ENCODE peak calls at places on chromosomes 5 and 9, in five cellular contexts. E is astrocyte, I is stomach, S is A549, U is ovary. V is an unnamed sample.

GRCh38 chr9:137129089-137129455 is 9.9 kb upstream of the GRIN1 start:
- DNase-seq in E (no peak), I (peak), S (no peak), U (no peak), V (peak)

GRCh38 chr9:131404581-131404980 is 10.7 kb downstream of the PRRC2B start:
- DNase-seq in E (peak), I (no peak), S (no peak), U (no peak), V (peak)

GRCh38 chr5:158796812-158797497 is 302.8 kb downstream of the EBF1 start:
- DNase-seq in E (no peak), I (no peak), S (no peak), U (no peak), V (no peak)

GRCh38 chr9:18331808-18332209 is 142.1 kb upstream of the ADAMTSL1 start:
- DNase-seq in E (peak), I (no peak), S (no peak), U (no peak), V (peak)

GRCh38 chr5:87885727-87886126 is 382.9 kb downstream of the TMEM161B start:
- DNase-seq in E (no peak), I (no peak), S (no peak), U (no peak), V (no peak)

GRCh38 chr9:124036578-124036977 is 25.0 kb downstream of the LHX2 start:
- DNase-seq in E (no peak), I (no peak), S (no peak), U (no peak), V (no peak)

GRCh38 chr5:172722309-172722815 is 48.6 kb downstream of the DUSP1 start:
- DNase-seq in E (no peak), I (no peak), S (no peak), U (no peak), V (no peak)

GRCh38 chr9:79542735-79543504 is 28.8 kb upstream of the TLE4 start:
- DNase-seq in E (no peak), I (no peak), S (no peak), U (no peak), V (no peak)

GRCh38 chr9:95670122-95670521 is 153.4 kb upstream of the PTCH1 start:
- DNase-seq in E (no peak), I (no peak), S (no peak), U (no peak), V (no peak)

GRCh38 chr5:116361171-116361967 is 213.3 kb downstream of the SEMA6A start:
- DNase-seq in E (peak), I (peak), S (no peak), U (peak), V (peak)

GRCh38 chr9:95813923-95814322 is 61.6 kb upstream of the ERCC6L2 start:
- DNase-seq in E (no peak), I (no peak), S (no peak), U (no peak), V (no peak)

GRCh38 chr9:89179535-89179919 is 909 bp upstream of the SHC3 start:
- DNase-seq in E (peak), I (no peak), S (no peak), U (no peak), V (peak)

GRCh38 chr9:75239176-75239575 is 150.9 kb downstream of the OSTF1 start:
- DNase-seq in E (peak), I (peak), S (no peak), U (no peak), V (peak)

GRCh38 chr9:35756743-35757526 is 2.9 kb upstream of the MSMP start:
- DNase-seq in E (no peak), I (peak), S (peak), U (peak), V (no peak)
- TF ChIP-seq CTCF in E (no peak), I (no peak), S (peak), U (no peak), V (no peak)

DNA sequence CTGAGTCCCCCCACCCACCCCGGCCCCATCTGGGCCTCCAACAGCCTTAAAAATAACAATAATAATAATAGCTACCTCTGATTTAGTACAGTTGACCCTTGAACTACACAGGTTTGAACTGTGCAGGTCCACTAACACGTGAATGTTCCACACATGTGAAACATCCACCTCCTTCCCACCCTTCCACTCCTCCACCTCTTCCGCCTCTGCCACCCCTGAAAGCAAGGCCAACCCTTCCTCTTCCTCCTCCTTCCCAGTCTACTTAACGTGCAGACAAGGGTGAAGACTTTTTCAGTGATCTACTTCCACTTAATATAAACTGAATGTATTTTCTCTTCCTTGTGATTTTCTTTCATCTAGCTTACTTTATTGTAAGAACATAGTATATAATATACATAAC is 10.8 kb downstream of the PDGFRB start:
- DNase-seq in E (no peak), I (no peak), S (no peak), U (no peak), V (peak)
- H3K4me3 ChIP-seq in E (no peak), I (no peak), S (no peak), U (peak), V (peak)

GRCh38 chr5:149108651-149109280 is 32.5 kb upstream of the ABLIM3 start:
- DNase-seq in E (peak), I (no peak), S (no peak), U (no peak), V (no peak)
- TF ChIP-seq CTCF in E (no peak), I (no peak), S (no peak), U (no peak), V (no peak)

GRCh38 chr5:135577421-135577820 is 1.4 kb downstream of the CXCL14 start:
- DNase-seq in E (no peak), I (no peak), S (no peak), U (no peak), V (no peak)
- H3K4me3 ChIP-seq in E (no peak), I (no peak), S (no peak), U (no peak), V (no peak)

GRCh38 chr5:180118391-180118791 is 46.8 kb upstream of the RNF130 start:
- DNase-seq in E (no peak), I (no peak), S (no peak), U (no peak), V (no peak)

GRCh38 chr5:180116077-180116375 is 44.5 kb upstream of the RNF130 start:
- DNase-seq in E (no peak), I (no peak), S (no peak), U (no peak), V (no peak)

GRCh38 chr5:180117378-180117725 is 45.8 kb upstream of the RNF130 start:
- DNase-seq in E (no peak), I (no peak), S (no peak), U (no peak), V (no peak)

GRCh38 chr5:180115326-180116076 is 43.9 kb upstream of the RNF130 start:
- DNase-seq in E (no peak), I (no peak), S (no peak), U (no peak), V (no peak)

GRCh38 chr5:180116441-180117377 is 45.1 kb upstream of the RNF130 start:
- DNase-seq in E (no peak), I (peak), S (peak), U (no peak), V (no peak)
- TF ChIP-seq CTCF in E (no peak), I (no peak), S (peak), U (no peak), V (no peak)

GRCh38 chr9:29974197-29974596 is 2400.9 kb upstream of the C9orf72 start:
- DNase-seq in E (no peak), I (no peak), S (no peak), U (no peak), V (no peak)
- H3K4me3 ChIP-seq in E (no peak), I (no peak), S (no peak), U (no peak), V (no peak)

DNA sequence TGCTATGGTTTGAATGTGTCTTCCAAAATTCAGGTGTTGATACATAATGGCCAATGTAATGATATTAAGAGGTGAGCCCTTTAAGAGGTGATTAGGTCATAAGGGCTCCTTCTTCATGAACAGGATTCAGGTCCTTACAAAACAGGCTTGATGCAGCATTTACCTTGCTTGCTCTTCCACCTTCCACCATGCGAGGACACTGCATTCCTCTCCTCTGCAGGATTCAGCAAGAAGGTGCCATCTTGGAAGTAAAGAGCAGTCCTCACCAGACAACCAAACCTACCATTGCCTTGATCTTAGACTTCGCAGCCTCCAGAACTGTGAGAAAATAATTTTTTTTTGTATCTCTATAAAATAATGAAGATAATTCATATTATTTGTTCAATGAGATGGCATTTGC is 314.0 kb upstream of the SMARCA2 start:
- DNase-seq in E (no peak), I (no peak), S (no peak), U (no peak), V (no peak)
- TF ChIP-seq CTCF in E (no peak), I (no peak), S (no peak), U (no peak), V (no peak)

V was measured in fibroblast of pulmonary artery.